ENCODE peak calls at places on chromosome 11, in six cellular contexts. S is IMR-90, C is mesendoderm, F is H9, W is trophoblast cell, Q is mesenchymal stem cell. Z is an unnamed sample.

GRCh38 chr11:66950113-66950535 is 8.1 kb downstream of the PC start:
- DNase-seq in S (peak; percentile 94), C (peak; percentile 97), F (peak; percentile 76), W (peak; percentile 99), Q (peak; percentile 96), Z (no peak)

GRCh38 chr11:94964934-94965333 is 8.4 kb downstream of the CWC15 start:
- DNase-seq in S (no peak), C (peak; percentile 57), F (no peak), W (no peak), Q (no peak), Z (no peak)

GRCh38 chr11:10317281-10317755 is 12.4 kb downstream of the ADM start:
- DNase-seq in S (peak; percentile 14), C (peak; percentile 11), F (peak; percentile 42), W (peak; percentile 36), Q (no peak), Z (peak; percentile 65)

GRCh38 chr11:17489729-17490128 is 13.1 kb upstream of the ABCC8 start:
- DNase-seq in S (no peak), C (no peak), F (no peak), W (no peak), Q (no peak), Z (no peak)

GRCh38 chr11:122248130-122248529 is 132.1 kb upstream of the BLID start:
- DNase-seq in S (no peak), C (no peak), F (no peak), W (no peak), Q (no peak), Z (no peak)

GRCh38 chr11:64447717-64448598 is 89.0 kb downstream of the RPS6KA4 start:
- DNase-seq in S (peak; percentile 7), C (peak; percentile 15), F (peak; percentile 8), W (peak; percentile 20), Q (peak; percentile 57), Z (no peak)

GRCh38 chr11:77191429-77191822 is 63.4 kb downstream of the MYO7A start:
- DNase-seq in S (peak; percentile 2), C (no peak), F (no peak), W (no peak), Q (no peak), Z (no peak)

GRCh38 chr11:128981254-128981653 is 38.6 kb upstream of the TP53AIP1 start:
- DNase-seq in S (no peak), C (no peak), F (no peak), W (no peak), Q (peak; percentile 18), Z (no peak)

GRCh38 chr11:68840661-68841653 is 759 bp downstream of the CPT1A start:
- DNase-seq in S (peak; percentile 31), C (no peak), F (no peak), W (peak; percentile 53), Q (peak; percentile 84), Z (no peak)

GRCh38 chr11:117884994-117885393 is 8.5 kb upstream of the FXYD6 start:
- DNase-seq in S (peak; percentile 21), C (no peak), F (no peak), W (no peak), Q (peak; percentile 92), Z (no peak)

GRCh38 chr11:68038226-68038717 is 553 bp upstream of the TCIRG1 start:
- DNase-seq in S (no peak), C (no peak), F (no peak), W (peak; percentile 76), Q (peak; percentile 34), Z (no peak)

GRCh38 chr11:107011977-107012376 is 6.3 kb downstream of the GUCY1A2 start:
- DNase-seq in S (no peak), C (no peak), F (no peak), W (no peak), Q (peak; percentile 48), Z (no peak)

GRCh38 chr11:75934851-75935250 is 119.8 kb downstream of the UVRAG start:
- DNase-seq in S (no peak), C (no peak), F (no peak), W (no peak), Q (no peak), Z (no peak)

GRCh38 chr11:77114089-77114463 is 11.4 kb downstream of the OMP start:
- DNase-seq in S (no peak), C (no peak), F (no peak), W (no peak), Q (no peak), Z (no peak)

GRCh38 chr11:61980783-61981541 is 13.5 kb upstream of the FTH1 start:
- DNase-seq in S (no peak), C (no peak), F (no peak), W (peak; percentile 55), Q (no peak), Z (no peak)

GRCh38 chr11:27722117-27722844 is 22.0 kb upstream of the BDNF start:
- DNase-seq in S (peak; percentile 68), C (peak; percentile 82), F (peak; percentile 69), W (no peak), Q (peak; percentile 75), Z (peak; percentile 36)

GRCh38 chr11:86047275-86047991 is 21.5 kb downstream of the PICALM start:
- DNase-seq in S (peak; percentile 54), C (no peak), F (no peak), W (peak; percentile 40), Q (peak; percentile 62), Z (no peak)

GRCh38 chr11:57888385-57888784 is 126.8 kb downstream of the CTNND1 start:
- DNase-seq in S (no peak), C (no peak), F (no peak), W (no peak), Q (no peak), Z (no peak)

GRCh38 chr11:19025799-19026406 is 34.6 kb downstream of the MRGPRX2 start:
- DNase-seq in S (peak; percentile 1), C (no peak), F (no peak), W (no peak), Q (peak; percentile 12), Z (no peak)

GRCh38 chr11:128026596-128026995 is 560.8 kb downstream of the ETS1 start:
- DNase-seq in S (peak; percentile 98), C (no peak), F (no peak), W (peak; percentile 95), Q (peak; percentile 98), Z (no peak)

GRCh38 chr11:22828373-22828772 is 1.2 kb downstream of the SVIP start:
- DNase-seq in S (no peak), C (no peak), F (no peak), W (no peak), Q (no peak), Z (no peak)

GRCh38 chr11:12806113-12806512 is 131.9 kb downstream of the TEAD1 start:
- DNase-seq in S (peak; percentile 48), C (no peak), F (no peak), W (peak; percentile 64), Q (peak; percentile 74), Z (no peak)

GRCh38 chr11:12800032-12800671 is 125.9 kb downstream of the TEAD1 start:
- DNase-seq in S (peak; percentile 81), C (peak; percentile 97), F (no peak), W (peak; percentile 89), Q (peak; percentile 88), Z (no peak)

GRCh38 chr11:12801976-12802375 is 127.8 kb downstream of the TEAD1 start:
- DNase-seq in S (no peak), C (no peak), F (no peak), W (peak; percentile 97), Q (no peak), Z (no peak)

GRCh38 chr11:12802418-12803085 is 128.3 kb downstream of the TEAD1 start:
- DNase-seq in S (peak; percentile 90), C (peak; percentile 78), F (no peak), W (peak; percentile 100), Q (peak; percentile 85), Z (peak; percentile 81)

DNA sequence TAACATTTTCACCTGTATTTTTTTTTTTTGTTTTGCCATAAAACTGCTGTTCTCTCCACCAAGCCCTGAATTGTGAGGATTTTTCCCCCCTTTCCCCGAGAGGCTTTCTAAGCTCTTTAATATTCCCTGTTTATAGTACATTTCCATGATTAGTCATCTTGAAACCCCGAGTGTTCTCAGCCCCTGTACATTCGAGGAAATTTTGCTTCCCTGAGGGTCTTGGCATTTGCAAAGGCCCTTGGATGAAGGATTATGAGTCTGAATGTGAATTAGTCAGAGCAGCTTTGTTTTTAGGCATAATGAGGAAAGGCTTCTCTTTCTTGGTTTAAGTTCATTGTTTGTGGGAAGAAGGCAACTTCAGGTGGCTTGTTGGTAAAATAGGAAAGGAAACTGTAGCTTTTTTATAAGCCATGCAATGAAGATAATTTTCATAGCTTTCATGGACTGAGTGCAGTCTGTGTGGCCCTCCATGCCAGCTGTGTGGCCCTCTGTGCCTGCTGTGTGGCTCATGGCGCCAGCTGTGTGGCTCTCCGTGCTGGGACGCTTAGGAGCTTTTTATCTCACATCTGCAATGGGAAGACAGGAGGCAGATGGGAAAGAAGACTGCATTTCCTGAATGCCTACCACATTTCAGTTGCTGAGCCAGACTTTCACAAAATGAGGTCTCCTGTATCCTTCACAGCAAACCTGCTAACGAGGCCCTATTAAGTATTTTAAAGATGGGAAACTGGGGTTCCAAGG is 129.0 kb downstream of the TEAD1 start:
- DNase-seq in S (peak; percentile 81), C (peak; percentile 70), F (no peak), W (peak; percentile 69), Q (peak; percentile 81), Z (peak; percentile 41)
- H2AK5ac ChIP-seq in S (peak overlapping the region; percentile 9), C (no peak overlapping the region), F (no peak overlapping the region), W (peak overlapping the region; percentile 96), Q (peak overlapping the region; percentile 90), Z (no peak overlapping the region)

GRCh38 chr11:119717839-119718534 is 11.0 kb downstream of the NECTIN1 start:
- DNase-seq in S (no peak), C (no peak), F (no peak), W (no peak), Q (no peak), Z (peak; percentile 82)
- H3K79me1 ChIP-seq in S (no peaks in the 10 kb centered on the region), C (peaks cover 35% of the 10 kb centered on the region), F (peaks cover 21% of the 10 kb centered on the region), W (no peaks in the 10 kb centered on the region), Q (peaks cover 57% of the 10 kb centered on the region), Z (peaks cover 43% of the 10 kb centered on the region)

DNA sequence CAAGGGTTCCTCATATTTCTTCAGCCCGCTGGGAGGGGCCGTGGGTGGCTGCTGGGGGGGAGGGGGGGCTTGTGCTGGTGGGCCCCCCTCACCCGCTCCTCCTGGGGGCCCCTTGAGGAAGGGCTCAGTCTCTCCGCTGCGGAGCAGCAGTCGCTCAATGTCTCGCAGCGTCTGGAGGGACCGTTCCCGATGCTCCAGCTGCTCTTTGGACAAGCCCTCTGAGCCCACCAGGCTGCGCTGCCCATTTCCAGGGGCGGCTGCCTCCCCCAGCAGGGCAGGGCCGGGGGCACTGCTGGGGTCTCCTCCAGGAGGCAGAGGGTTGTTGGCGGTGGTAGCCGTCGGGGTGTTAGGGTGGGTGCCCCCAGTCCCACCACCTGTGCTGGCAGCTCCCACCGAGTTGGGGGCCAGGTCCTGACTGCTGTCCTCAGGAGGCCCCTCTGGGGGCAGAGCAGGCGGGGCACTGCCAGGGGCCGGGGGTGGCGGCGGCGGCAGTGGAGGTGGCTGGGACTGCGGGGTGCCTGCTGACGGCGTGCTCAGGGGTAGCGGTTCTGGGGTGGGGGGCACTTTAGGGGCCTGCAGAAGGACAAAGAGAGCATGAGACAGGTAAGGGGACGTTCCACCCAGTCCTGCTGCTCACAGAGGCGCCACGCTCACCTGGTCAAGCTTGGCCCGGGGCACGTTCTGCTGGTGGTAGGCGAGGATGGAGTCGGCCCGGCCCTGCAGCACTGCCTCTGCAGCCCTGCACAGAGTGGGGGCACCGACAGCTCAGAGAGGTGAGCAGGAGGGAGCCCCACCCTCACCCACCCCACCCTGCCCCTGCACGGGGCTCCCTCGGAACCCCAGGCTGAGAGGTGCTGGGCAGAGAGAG is 18.9 kb downstream of the CXCR5 start:
- DNase-seq in S (no peak), C (no peak), F (no peak), W (no peak), Q (no peak), Z (no peak)
- H3K4me1 ChIP-seq in S (peaks cover 5% of the 10 kb centered on the region), C (peaks cover 5% of the 10 kb centered on the region), F (peaks cover 4% of the 10 kb centered on the region), W (peaks cover 1% of the 10 kb centered on the region), Q (peaks cover 19% of the 10 kb centered on the region), Z (no peaks in the 10 kb centered on the region)

GRCh38 chr11:98561216-98561615 is 459.5 kb upstream of the CNTN5 start:
- DNase-seq in S (no peak), C (no peak), F (peak; percentile 31), W (no peak), Q (no peak), Z (no peak)
- H2AK5ac ChIP-seq in S (no peak overlapping the region), C (no peak overlapping the region), F (no peak overlapping the region), W (no peak overlapping the region), Q (no peak overlapping the region), Z (no peak overlapping the region)

Z was measured in neuronal stem cell.